ENCODE peak calls at places on chromosomes 3 and 15, in ten cellular contexts. Y, M, L, G, R, B, D, H, Z and N are unnamed samples.

GRCh38 chr15:74816624-74817369 is 4.2 kb downstream of the LMAN1L start:
- DNase-seq in Y (no peak), M (no peak), L (no peak), G (no peak), R (no peak), B (no peak), D (no peak), H (no peak), Z (no peak), N (no peak)

GRCh38 chr3:117278424-117279190 is 569.0 kb downstream of the TUSC7 start:
- DNase-seq in Y (no peak), M (peak; percentile 27), L (no peak), G (no peak), R (no peak), B (peak; percentile 4), D (no peak), H (no peak), Z (no peak), N (no peak)

GRCh38 chr3:184774996-184775715 is 36.8 kb upstream of the VPS8 start:
- DNase-seq in Y (no peak), M (no peak), L (no peak), G (no peak), R (no peak), B (no peak), D (no peak), H (no peak), Z (no peak), N (no peak)

GRCh38 chr3:181892848-181893247 is 181.1 kb downstream of the SOX2 start:
- DNase-seq in Y (no peak), M (no peak), L (no peak), G (no peak), R (no peak), B (no peak), D (no peak), H (no peak), Z (no peak), N (no peak)

GRCh38 chr3:37741644-37742043 is 120.0 kb upstream of the CTDSPL start:
- DNase-seq in Y (no peak), M (peak; percentile 66), L (peak; percentile 65), G (no peak), R (no peak), B (no peak), D (peak; percentile 27), H (peak; percentile 63), Z (peak; percentile 35), N (no peak)

GRCh38 chr15:64205202-64205601 is 42.4 kb upstream of the PPIB start:
- DNase-seq in Y (no peak), M (no peak), L (no peak), G (no peak), R (no peak), B (no peak), D (no peak), H (no peak), Z (no peak), N (no peak)

GRCh38 chr3:46981932-46982471 is 2.5 kb downstream of the NBEAL2 start:
- DNase-seq in Y (no peak), M (peak; percentile 76), L (no peak), G (no peak), R (no peak), B (no peak), D (no peak), H (peak; percentile 47), Z (peak; percentile 58), N (no peak)

GRCh38 chr3:118932822-118933558 is 101.7 kb downstream of the IGSF11 start:
- DNase-seq in Y (no peak), M (peak; percentile 38), L (no peak), G (no peak), R (no peak), B (no peak), D (peak; percentile 91), H (peak; percentile 34), Z (peak; percentile 45), N (no peak)

GRCh38 chr15:55526559-55527036 is 18.6 kb upstream of the DNAAF4 start:
- DNase-seq in Y (no peak), M (no peak), L (no peak), G (no peak), R (peak; percentile 64), B (peak; percentile 62), D (peak; percentile 31), H (no peak), Z (no peak), N (peak; percentile 66)

GRCh38 chr15:70268698-70269251 is 171.1 kb upstream of the TLE3 start:
- DNase-seq in Y (no peak), M (no peak), L (no peak), G (no peak), R (no peak), B (peak; percentile 37), D (no peak), H (no peak), Z (no peak), N (no peak)

GRCh38 chr3:105496343-105496742 is 129.6 kb downstream of the ALCAM start:
- DNase-seq in Y (no peak), M (no peak), L (no peak), G (no peak), R (no peak), B (no peak), D (no peak), H (no peak), Z (no peak), N (no peak)

GRCh38 chr15:31349233-31350141 is 22.9 kb downstream of the KLF13 start:
- DNase-seq in Y (no peak), M (no peak), L (no peak), G (no peak), R (no peak), B (no peak), D (peak; percentile 97), H (peak; percentile 14), Z (no peak), N (no peak)
- H3K4me1 ChIP-seq in Y (peaks cover 99% of the 10 kb centered on the region), M (peaks cover 84% of the 10 kb centered on the region), L (peaks cover 100% of the 10 kb centered on the region), G (peaks cover 77% of the 10 kb centered on the region), R (peaks cover 37% of the 10 kb centered on the region), B (peaks cover 25% of the 10 kb centered on the region), D (peaks cover 100% of the 10 kb centered on the region), H (peaks cover 100% of the 10 kb centered on the region), Z (peaks cover 32% of the 10 kb centered on the region), N (peaks cover 100% of the 10 kb centered on the region)

GRCh38 chr3:49681232-49681522 is 7.0 kb downstream of the APEH start:
- DNase-seq in Y (no peak), M (no peak), L (no peak), G (no peak), R (no peak), B (no peak), D (no peak), H (no peak), Z (no peak), N (no peak)
- H3K36me3 ChIP-seq in Y (peaks cover 70% of the 10 kb centered on the region), M (peaks cover 86% of the 10 kb centered on the region), L (peaks cover 76% of the 10 kb centered on the region), G (peaks cover 94% of the 10 kb centered on the region), R (peaks cover 46% of the 10 kb centered on the region), B (peaks cover 38% of the 10 kb centered on the region), D (no peaks in the 10 kb centered on the region), H (peaks cover 78% of the 10 kb centered on the region), Z (peaks cover 8% of the 10 kb centered on the region), N (peaks cover 76% of the 10 kb centered on the region)

DNA sequence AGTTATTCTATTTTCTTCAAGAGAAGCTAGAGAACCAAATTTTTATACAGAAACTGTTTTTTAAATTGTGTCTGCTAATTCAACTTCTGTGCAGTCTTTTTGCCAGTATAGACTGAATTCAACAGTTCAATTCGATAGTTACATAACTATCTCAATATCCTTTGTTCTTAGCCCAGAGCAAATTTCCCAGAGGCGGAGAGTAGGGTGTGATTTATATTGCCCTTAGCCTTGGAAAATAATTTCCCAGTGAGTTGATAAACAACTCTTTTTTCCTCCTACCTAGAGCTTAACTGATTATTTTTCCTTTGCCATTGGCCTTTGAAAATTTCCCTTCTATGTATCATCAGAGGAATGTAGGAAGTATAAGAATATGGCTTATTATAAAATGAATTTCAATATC is 420.5 kb downstream of the NSUN3 start:
- DNase-seq in Y (no peak), M (no peak), L (no peak), G (no peak), R (no peak), B (no peak), D (no peak), H (no peak), Z (no peak), N (no peak)
- H3K4me1 ChIP-seq in Y (no peaks in the 10 kb centered on the region), M (no peaks in the 10 kb centered on the region), L (no peaks in the 10 kb centered on the region), G (no peaks in the 10 kb centered on the region), R (no peaks in the 10 kb centered on the region), B (no peaks in the 10 kb centered on the region), D (no peaks in the 10 kb centered on the region), H (no peaks in the 10 kb centered on the region), Z (no peaks in the 10 kb centered on the region), N (no peaks in the 10 kb centered on the region)

GRCh38 chr15:40995656-40996055 is 42.4 kb downstream of the CHAC1 start:
- DNase-seq in Y (no peak), M (no peak), L (no peak), G (no peak), R (no peak), B (no peak), D (no peak), H (no peak), Z (no peak), N (no peak)
- H3K36me3 ChIP-seq in Y (peaks cover 14% of the 10 kb centered on the region), M (peaks cover 75% of the 10 kb centered on the region), L (peaks cover 51% of the 10 kb centered on the region), G (peaks cover 80% of the 10 kb centered on the region), R (peaks cover 29% of the 10 kb centered on the region), B (peaks cover 4% of the 10 kb centered on the region), D (no peaks in the 10 kb centered on the region), H (peaks cover 70% of the 10 kb centered on the region), Z (no peaks in the 10 kb centered on the region), N (peaks cover 25% of the 10 kb centered on the region)

GRCh38 chr15:68608844-68609232 is 30.0 kb downstream of the CORO2B start:
- DNase-seq in Y (no peak), M (no peak), L (no peak), G (no peak), R (no peak), B (no peak), D (no peak), H (no peak), Z (no peak), N (no peak)

GRCh38 chr15:68612533-68612932 is 33.7 kb downstream of the CORO2B start:
- DNase-seq in Y (no peak), M (no peak), L (no peak), G (no peak), R (no peak), B (no peak), D (no peak), H (no peak), Z (no peak), N (no peak)

GRCh38 chr15:68608206-68608843 is 29.5 kb downstream of the CORO2B start:
- DNase-seq in Y (no peak), M (no peak), L (peak; percentile 93), G (peak; percentile 75), R (peak; percentile 18), B (peak; percentile 51), D (peak; percentile 81), H (peak; percentile 94), Z (peak; percentile 34), N (no peak)

GRCh38 chr15:68610825-68611224 is 32.0 kb downstream of the CORO2B start:
- DNase-seq in Y (no peak), M (no peak), L (no peak), G (no peak), R (no peak), B (no peak), D (no peak), H (peak; percentile 10), Z (no peak), N (no peak)

DNA sequence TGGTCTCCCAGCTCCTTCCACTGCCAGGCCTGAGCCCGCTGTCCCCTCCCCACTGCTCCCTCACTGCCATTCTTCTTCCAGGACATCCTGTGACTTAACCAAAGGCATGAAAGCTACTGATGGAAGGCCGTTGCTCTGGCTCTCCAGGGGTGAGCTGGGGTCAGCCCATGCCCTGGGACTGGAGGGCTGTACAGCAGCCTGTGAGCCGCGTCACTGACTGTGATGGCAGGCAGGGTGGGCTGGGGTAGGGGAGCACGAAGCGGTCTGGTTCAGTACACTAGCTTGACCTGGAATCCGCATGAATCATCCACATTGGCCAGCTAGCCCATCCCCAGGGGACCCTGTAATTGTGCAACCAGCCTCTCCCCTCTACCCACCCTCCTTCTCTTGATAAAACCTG is 30.8 kb downstream of the CORO2B start:
- DNase-seq in Y (no peak), M (no peak), L (peak; percentile 95), G (peak; percentile 74), R (no peak), B (no peak), D (peak; percentile 85), H (peak; percentile 89), Z (peak; percentile 35), N (no peak)
- H3K4me1 ChIP-seq in Y (no peaks in the 10 kb centered on the region), M (peaks cover 12% of the 10 kb centered on the region), L (peaks cover 65% of the 10 kb centered on the region), G (peaks cover 44% of the 10 kb centered on the region), R (peaks cover 12% of the 10 kb centered on the region), B (peaks cover 36% of the 10 kb centered on the region), D (peaks cover 18% of the 10 kb centered on the region), H (peaks cover 78% of the 10 kb centered on the region), Z (peaks cover 6% of the 10 kb centered on the region), N (no peaks in the 10 kb centered on the region)